ENCODE peak calls at places on chromosomes 3 and 15, in seven cellular contexts. E is H9, S is PC-3, A is HCT116, F is SK-N-SH, Z is fibroblast of lung, U is IMR-90. B is an unnamed sample. For H4K20me1, the result is how much of the 10 kb centered on the place peaks cover.

GRCh38 chr3:16239082-16239770 is 25.5 kb downstream of the DPH3 start:
- DNase-seq in E (no peak), S (no peak), A (no peak), F (no peak), Z (peak), U (no peak), B (no peak)

GRCh38 chr3:39189648-39190269 is 2.6 kb downstream of the XIRP1 start:
- DNase-seq in E (peak), S (peak), A (peak), F (peak), Z (peak), U (peak), B (peak)

GRCh38 chr3:146612015-146612414 is 6.9 kb upstream of the PLSCR5 start:
- DNase-seq in E (no peak), S (no peak), A (no peak), F (no peak), Z (no peak), U (no peak), B (no peak)

GRCh38 chr3:77825045-77825827 is 785.3 kb downstream of the ROBO2 start:
- DNase-seq in E (no peak), S (peak), A (no peak), F (no peak), Z (peak), U (peak), B (peak)

GRCh38 chr3:128316456-128316855 is 150.2 kb downstream of the DNAJB8 start:
- DNase-seq in E (peak), S (no peak), A (no peak), F (no peak), Z (no peak), U (no peak), B (no peak)

GRCh38 chr3:37608061-37608702 is 253.5 kb upstream of the CTDSPL start:
- DNase-seq in E (no peak), S (peak), A (no peak), F (no peak), Z (peak), U (no peak), B (no peak)

GRCh38 chr3:33006081-33006480 is 54.6 kb downstream of the CCR4 start:
- DNase-seq in E (peak), S (no peak), A (no peak), F (no peak), Z (no peak), U (no peak), B (no peak)

GRCh38 chr3:191020730-191021405 is 158.4 kb upstream of the GMNC start:
- DNase-seq in E (no peak), S (no peak), A (no peak), F (no peak), Z (no peak), U (peak), B (no peak)

GRCh38 chr3:57889807-57890206 is 118.4 kb upstream of the FLNB start:
- DNase-seq in E (no peak), S (no peak), A (no peak), F (no peak), Z (peak), U (peak), B (no peak)

GRCh38 chr15:73522011-73522410 is 79.0 kb downstream of the REC114 start:
- DNase-seq in E (no peak), S (no peak), A (no peak), F (no peak), Z (no peak), U (no peak), B (no peak)

GRCh38 chr15:52148409-52148808 is 35.8 kb upstream of the BCL2L10 start:
- DNase-seq in E (no peak), S (no peak), A (no peak), F (no peak), Z (no peak), U (peak), B (no peak)

GRCh38 chr3:126343675-126344074 is 13.5 kb downstream of the KLF15 start:
- DNase-seq in E (no peak), S (no peak), A (no peak), F (no peak), Z (no peak), U (no peak), B (no peak)

GRCh38 chr3:16227566-16227965 is 37.2 kb downstream of the DPH3 start:
- DNase-seq in E (no peak), S (no peak), A (no peak), F (no peak), Z (no peak), U (no peak), B (no peak)

GRCh38 chr3:148074916-148075315 is 622.8 kb upstream of the AGTR1 start:
- DNase-seq in E (no peak), S (no peak), A (no peak), F (peak), Z (no peak), U (no peak), B (no peak)

GRCh38 chr3:61978460-61979419 is 394.6 kb downstream of the FEZF2 start:
- DNase-seq in E (no peak), S (no peak), A (no peak), F (no peak), Z (peak), U (no peak), B (no peak)

GRCh38 chr3:136862611-136862951 is 573 bp downstream of the NCK1 start:
- DNase-seq in E (peak), S (peak), A (peak), F (peak), Z (peak), U (peak), B (peak)

GRCh38 chr3:156761007-156761406 is 65.1 kb upstream of the LEKR1 start:
- DNase-seq in E (no peak), S (no peak), A (no peak), F (no peak), Z (no peak), U (no peak), B (no peak)

GRCh38 chr3:2535206-2535605 is 436.5 kb downstream of the CNTN4 start:
- DNase-seq in E (no peak), S (no peak), A (no peak), F (no peak), Z (no peak), U (no peak), B (no peak)

DNA sequence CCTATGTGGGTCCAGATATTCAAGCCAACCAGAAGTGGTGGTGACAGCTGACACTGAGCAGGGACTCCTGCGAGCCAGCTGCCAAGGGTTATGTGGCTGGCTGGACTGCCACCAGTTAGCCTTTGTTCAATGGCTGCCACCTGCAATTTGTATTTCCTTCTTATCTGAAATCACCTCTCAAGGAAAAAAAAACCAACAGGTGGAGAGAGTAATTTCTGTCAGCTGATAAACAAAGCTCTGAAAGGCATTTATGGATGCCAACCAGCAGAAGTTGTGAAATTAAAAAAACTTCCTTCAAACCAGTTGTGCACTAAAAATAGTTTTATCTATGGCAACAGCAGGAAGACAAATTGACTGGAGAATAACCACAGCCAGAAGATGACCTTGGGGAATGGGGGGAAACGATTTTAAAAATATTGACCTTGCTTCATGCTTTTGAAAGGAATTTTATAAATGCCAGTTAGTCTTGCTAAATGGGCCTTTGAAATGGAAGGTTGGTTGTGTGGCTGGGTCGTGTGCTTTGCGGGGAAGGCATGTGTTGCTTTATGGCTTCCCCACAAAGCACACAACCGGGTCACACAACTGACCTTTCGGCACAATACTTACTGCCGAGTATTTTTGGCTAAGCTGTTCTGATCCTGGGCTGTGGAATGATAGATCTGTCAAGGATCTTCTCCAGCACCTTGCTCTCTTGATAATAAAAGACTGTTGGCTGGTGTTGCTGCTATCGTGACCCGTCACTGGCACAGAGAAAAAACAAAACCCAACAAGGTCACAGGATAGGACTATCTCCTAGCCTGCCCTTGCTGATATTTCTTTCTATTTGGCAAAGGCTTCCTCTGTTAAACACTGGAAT is 3.5 kb downstream of the MYZAP start:
- DNase-seq in E (no peak), S (no peak), A (no peak), F (peak), Z (no peak), U (no peak), B (no peak)
- H4K20me1 ChIP-seq in E (under half), S (under half), A (under half), F (under half), Z (under half), U (under half), B (under half)

GRCh38 chr15:41921167-41921566 is 27.3 kb upstream of the SPTBN5 start:
- DNase-seq in E (no peak), S (no peak), A (no peak), F (no peak), Z (peak), U (peak), B (no peak)
- H4K20me1 ChIP-seq in E (under half), S (under half), A (under half), F (under half), Z (under half), U (under half), B (under half)

GRCh38 chr3:188268336-188268735 is 114.4 kb downstream of the LPP start:
- DNase-seq in E (no peak), S (no peak), A (no peak), F (no peak), Z (no peak), U (no peak), B (no peak)
- H4K20me1 ChIP-seq in E (under half), S (under half), A (under half), F (under half), Z (under half), U (under half), B (under half)

GRCh38 chr3:195255176-195255500 is 15.8 kb downstream of the XXYLT1 start:
- DNase-seq in E (no peak), S (no peak), A (no peak), F (no peak), Z (no peak), U (no peak), B (no peak)
- H4K20me1 ChIP-seq in E (under half), S (under half), A (under half), F (under half), Z (under half), U (under half), B (under half)

B was measured in MM.1S.